ENCODE peak calls at places on chromosomes 4 and X, in four cellular contexts. L, V, T and M are unnamed samples.

GRCh38 chrX:104211187-104211586 is 43.5 kb downstream of the ESX1 start:
- DNase-seq in L (no peak), V (no peak), T (no peak), M (no peak)

GRCh38 chrX:132834741-132835140 is 123.7 kb downstream of the HS6ST2 start:
- DNase-seq in L (no peak), V (no peak), T (no peak), M (no peak)

GRCh38 chrX:108245462-108245861 is 153.9 kb downstream of the ATG4A start:
- DNase-seq in L (no peak), V (no peak), T (no peak), M (peak; percentile 7)

GRCh38 chr4:17448689-17449088 is 63.2 kb downstream of the QDPR start:
- DNase-seq in L (peak; percentile 73), V (no peak), T (peak; percentile 72), M (peak; percentile 66)

GRCh38 chr4:53490965-53491622 is 100.2 kb downstream of the LNX1 start:
- DNase-seq in L (peak; percentile 95), V (peak; percentile 45), T (peak; percentile 82), M (peak; percentile 87)

GRCh38 chr4:70591955-70592582 is at the start of gene AMBN:
- DNase-seq in L (no peak), V (no peak), T (no peak), M (no peak)

GRCh38 chr4:74474345-74475099 is 29.6 kb downstream of the AREG start:
- DNase-seq in L (no peak), V (no peak), T (peak; percentile 51), M (no peak)

GRCh38 chrX:149491812-149492211 is 13.3 kb downstream of the IDS start:
- DNase-seq in L (no peak), V (no peak), T (no peak), M (no peak)

GRCh38 chrX:10089378-10089795 is 67.4 kb upstream of the CLCN4 start:
- DNase-seq in L (no peak), V (no peak), T (peak; percentile 49), M (peak; percentile 92)

GRCh38 chrX:74535633-74536141 is 78.7 kb downstream of the RLIM start:
- DNase-seq in L (peak; percentile 61), V (no peak), T (peak; percentile 70), M (peak; percentile 66)

GRCh38 chrX:154829926-154830442 is 4.5 kb downstream of the SMIM9 start:
- DNase-seq in L (no peak), V (no peak), T (no peak), M (no peak)

GRCh38 chr4:102789317-102789717 is 28.5 kb upstream of the MANBA start:
- DNase-seq in L (peak; percentile 84), V (no peak), T (peak; percentile 63), M (peak; percentile 76)

GRCh38 chr4:26751004-26751403 is 109.6 kb upstream of the STIM2 start:
- DNase-seq in L (no peak), V (no peak), T (no peak), M (peak; percentile 34)

GRCh38 chr4:101871962-101872676 is 81.6 kb downstream of the BANK1 start:
- DNase-seq in L (no peak), V (no peak), T (no peak), M (no peak)

GRCh38 chr4:6437682-6438264 is 34.6 kb downstream of the PPP2R2C start:
- DNase-seq in L (no peak), V (no peak), T (no peak), M (no peak)

GRCh38 chr4:123114915-123115756 is 192.7 kb upstream of the NUDT6 start:
- DNase-seq in L (no peak), V (no peak), T (no peak), M (no peak)

GRCh38 chrX:3192835-3193234 is 151.6 kb downstream of the ARSF start:
- DNase-seq in L (no peak), V (no peak), T (no peak), M (no peak)

GRCh38 chrX:80806557-80806956 is 3.1 kb downstream of the BRWD3 start:
- DNase-seq in L (no peak), V (no peak), T (no peak), M (no peak)

GRCh38 chrX:18617351-18617750 is 54.6 kb downstream of the RS1 start:
- DNase-seq in L (peak; percentile 61), V (no peak), T (peak; percentile 77), M (peak; percentile 89)

GRCh38 chr4:156977435-156978160 is 6.0 kb upstream of the PDGFC start:
- DNase-seq in L (peak; percentile 75), V (no peak), T (peak; percentile 97), M (no peak)

GRCh38 chr4:88702780-88703179 is 5.2 kb upstream of the NAP1L5 start:
- DNase-seq in L (no peak), V (no peak), T (no peak), M (no peak)

GRCh38 chr4:157994863-157995262 is 178.0 kb downstream of the GASK1B start:
- DNase-seq in L (peak; percentile 36), V (no peak), T (no peak), M (peak; percentile 60)

GRCh38 chr4:54658321-54659093 is 750 bp downstream of the KIT start:
- DNase-seq in L (peak; percentile 28), V (no peak), T (peak; percentile 14), M (peak; percentile 36)

GRCh38 chr4:123750044-123750443 is 353.4 kb downstream of the SPRY1 start:
- DNase-seq in L (no peak), V (no peak), T (no peak), M (peak; percentile 20)

GRCh38 chrX:140090800-140091275 is 125.5 kb upstream of the CXorf66 start:
- DNase-seq in L (no peak), V (no peak), T (no peak), M (no peak)

GRCh38 chr4:26741491-26741871 is 119.2 kb upstream of the STIM2 start:
- DNase-seq in L (no peak), V (no peak), T (peak; percentile 56), M (no peak)

GRCh38 chr4:38180456-38180855 is 220.3 kb downstream of the PTTG2 start:
- DNase-seq in L (no peak), V (no peak), T (no peak), M (peak; percentile 57)
- H3K27ac ChIP-seq in L (no peak overlapping the region), V (no peak overlapping the region), T (no peak overlapping the region), M (peak overlapping the region; percentile 72)

GRCh38 chr4:168537086-168537485 is 40.2 kb downstream of the PALLD start:
- DNase-seq in L (no peak), V (no peak), T (no peak), M (peak; percentile 60)

GRCh38 chr4:168535689-168536088 is 38.8 kb downstream of the PALLD start:
- DNase-seq in L (no peak), V (no peak), T (no peak), M (no peak)

GRCh38 chr4:168540086-168540864 is 43.4 kb downstream of the PALLD start:
- DNase-seq in L (no peak), V (no peak), T (peak; percentile 89), M (no peak)

GRCh38 chr4:168536448-168536847 is 39.6 kb downstream of the PALLD start:
- DNase-seq in L (no peak), V (no peak), T (no peak), M (no peak)

DNA sequence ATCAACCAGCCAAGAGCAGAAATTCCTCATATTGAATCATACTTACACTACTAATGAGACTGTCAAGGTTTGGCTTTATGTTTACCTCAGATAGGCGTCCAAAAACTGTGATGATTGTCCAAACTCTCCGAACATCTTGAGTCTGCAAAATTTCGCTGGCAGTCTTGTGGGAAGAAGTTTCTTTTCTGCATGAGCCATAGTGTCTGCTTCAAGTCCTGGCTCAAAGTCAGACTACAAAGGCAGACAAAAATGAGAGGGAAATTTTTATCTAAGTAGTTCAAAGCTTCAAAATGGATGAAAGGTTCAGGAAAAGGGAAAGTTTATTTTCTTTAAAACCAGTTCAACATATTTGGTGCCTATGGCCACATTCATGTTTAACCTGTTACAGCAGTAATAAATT is 40.7 kb downstream of the PALLD start:
- DNase-seq in L (no peak), V (no peak), T (peak; percentile 50), M (peak; percentile 50)
- H2AFZ ChIP-seq in L (no peak overlapping the region), V (no peak overlapping the region), T (no peak overlapping the region), M (peak overlapping the region; percentile 57)

GRCh38 chrX:112820364-112821308 is 20.0 kb downstream of the AMOT start:
- DNase-seq in L (no peak), V (no peak), T (no peak), M (no peak)

GRCh38 chrX:112819813-112820212 is 20.8 kb downstream of the AMOT start:
- DNase-seq in L (no peak), V (no peak), T (no peak), M (no peak)

GRCh38 chrX:112816908-112817307 is 23.7 kb downstream of the AMOT start:
- DNase-seq in L (no peak), V (no peak), T (no peak), M (no peak)

GRCh38 chrX:112818114-112819012 is 22.3 kb downstream of the AMOT start:
- DNase-seq in L (no peak), V (no peak), T (no peak), M (no peak)

DNA sequence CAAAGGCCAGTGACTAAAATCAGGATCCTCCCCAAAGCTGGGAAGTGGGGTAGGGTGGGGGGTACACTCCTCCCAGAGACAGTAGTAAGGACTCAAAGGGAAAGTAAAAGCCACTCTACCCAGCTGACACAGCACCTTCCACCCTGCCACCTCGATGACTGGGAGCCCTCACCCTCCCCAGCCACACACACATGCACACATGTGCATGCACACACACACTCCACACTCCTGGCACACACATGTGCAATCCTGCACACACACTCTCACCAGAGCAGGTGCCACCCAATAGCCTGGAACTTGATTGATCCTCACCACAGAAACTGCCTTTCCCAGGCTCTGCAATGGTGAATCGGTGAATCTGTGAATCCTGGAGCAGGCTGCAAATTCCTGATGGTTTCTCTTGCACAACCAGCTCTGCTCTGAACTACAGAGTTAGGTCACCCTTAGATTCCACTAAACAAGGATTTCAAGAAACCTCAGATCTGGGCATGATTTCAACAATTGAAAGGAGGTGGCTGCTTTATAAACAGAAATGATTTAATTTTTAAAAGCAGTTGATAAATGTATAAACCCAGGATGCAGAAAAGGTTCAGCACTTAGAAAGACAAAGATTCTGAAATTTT is 21.5 kb downstream of the AMOT start:
- DNase-seq in L (peak; percentile 89), V (no peak), T (peak; percentile 89), M (no peak)
- H3K27ac ChIP-seq in L (no peak overlapping the region), V (no peak overlapping the region), T (no peak overlapping the region), M (no peak overlapping the region)

GRCh38 chrX:36160056-36160455 is 240.5 kb downstream of the CFAP47 start:
- DNase-seq in L (no peak), V (no peak), T (no peak), M (no peak)
- H2AFZ ChIP-seq in L (no peak overlapping the region), V (no peak overlapping the region), T (no peak overlapping the region), M (no peak overlapping the region)

GRCh38 chr4:75841641-75842520 is 60.4 kb downstream of the PPEF2 start:
- DNase-seq in L (no peak), V (no peak), T (peak; percentile 11), M (no peak)

GRCh38 chr4:75845992-75846391 is 56.3 kb downstream of the PPEF2 start:
- DNase-seq in L (no peak), V (no peak), T (peak; percentile 57), M (peak; percentile 17)

GRCh38 chr4:75843596-75843995 is 58.7 kb downstream of the PPEF2 start:
- DNase-seq in L (no peak), V (no peak), T (peak; percentile 12), M (no peak)

GRCh38 chr4:75848891-75849290 is 53.4 kb downstream of the PPEF2 start:
- DNase-seq in L (no peak), V (no peak), T (peak; percentile 70), M (no peak)

DNA sequence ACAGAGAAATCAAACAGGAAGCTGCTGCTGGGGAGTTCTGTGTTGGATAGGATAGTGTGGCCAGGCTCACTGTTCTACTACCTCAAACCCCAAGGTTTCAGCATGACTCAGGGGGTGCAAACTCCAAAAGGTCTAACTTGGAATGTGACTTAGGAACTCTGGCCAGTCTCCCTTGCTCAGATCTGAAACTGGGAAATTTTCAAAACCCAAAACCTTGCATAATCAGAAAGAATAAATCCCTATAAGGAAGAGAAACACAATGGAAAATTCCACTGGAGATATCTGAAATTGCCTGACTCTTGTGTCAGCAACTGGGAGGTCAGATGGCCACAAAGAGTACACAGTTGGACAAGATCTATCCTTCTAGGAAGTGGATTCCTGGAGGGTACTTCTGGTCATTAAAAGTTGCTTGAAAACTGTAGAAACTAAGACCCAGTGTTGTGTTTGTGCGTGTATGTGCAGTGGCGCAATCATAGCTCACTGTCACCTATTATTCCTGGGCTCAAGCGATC is 58.0 kb downstream of the PPEF2 start:
- DNase-seq in L (peak; percentile 92), V (no peak), T (peak; percentile 95), M (no peak)
- H3K27ac ChIP-seq in L (no peak overlapping the region), V (no peak overlapping the region), T (peak overlapping the region; percentile 63), M (no peak overlapping the region)